ENCODE peak calls at places on chromosomes 13 and 19, in four cellular contexts. W is GM12878, D is K562, Z is HepG2. S is an unnamed sample.

GRCh38 chr19:41373993-41374392 is 2.3 kb upstream of the TMEM91 start:
- DNase-seq in Z (no peak), D (no peak), W (no peak), S (no peak)

GRCh38 chr13:66501187-66501586 is 728.9 kb downstream of the PCDH9 start:
- DNase-seq in W (no peak), Z (no peak), D (no peak), S (no peak)

GRCh38 chr19:33317522-33317921 is 15.2 kb upstream of the CEBPA start:
- DNase-seq in D (no peak), W (no peak), Z (no peak), S (no peak)

GRCh38 chr19:37334179-37335071 is 36.5 kb upstream of the ZNF527 start:
- DNase-seq in D (peak), Z (no peak), W (peak), S (no peak)

GRCh38 chr19:48330012-48330681 is 4.8 kb downstream of the EMP3 start:
- DNase-seq in W (peak), D (peak), Z (no peak), S (no peak)

GRCh38 chr19:45477713-45478453 is 10.1 kb downstream of the FOSB start:
- DNase-seq in D (peak), W (no peak), Z (no peak), S (no peak)

GRCh38 chr13:43383488-43384165 is 360.2 kb downstream of the DNAJC15 start:
- DNase-seq in W (no peak), D (no peak), Z (no peak), S (no peak)

GRCh38 chr19:30146346-30146745 is 204.3 kb downstream of the URI1 start:
- DNase-seq in Z (no peak), W (no peak), D (no peak), S (no peak)

GRCh38 chr19:47253467-47253881 is 2.9 kb upstream of the CCDC9 start:
- DNase-seq in Z (peak), W (no peak), D (no peak), S (peak)

GRCh38 chr19:324716-325115 is 19.9 kb downstream of the MIER2 start:
- DNase-seq in D (no peak), W (no peak), Z (no peak), S (no peak)

GRCh38 chr19:7658219-7658686 is 10.6 kb upstream of the RETN start:
- DNase-seq in Z (no peak), W (peak), D (no peak), S (no peak)

GRCh38 chr19:52638601-52639000 is 446 bp upstream of the ZNF83 start:
- DNase-seq in D (peak), Z (no peak), W (no peak), S (no peak)

GRCh38 chr13:110529522-110530311 is 31.8 kb downstream of the RAB20 start:
- DNase-seq in W (no peak), Z (no peak), D (no peak), S (no peak)

GRCh38 chr19:40662925-40663711 is 27.3 kb downstream of the NUMBL start:
- DNase-seq in Z (peak), D (peak), W (peak), S (peak)

GRCh38 chr13:95319551-95320274 is 18.5 kb upstream of the ABCC4 start:
- DNase-seq in Z (no peak), D (no peak), W (no peak), S (no peak)

GRCh38 chr13:25046274-25046984 is 49.5 kb upstream of the PABPC3 start:
- DNase-seq in D (no peak), Z (no peak), W (no peak), S (no peak)

GRCh38 chr13:34627905-34628682 is 314.0 kb upstream of the NBEA start:
- DNase-seq in Z (no peak), D (no peak), W (no peak), S (no peak)

GRCh38 chr19:49157445-49158224 is at the start of gene TRPM4:
- DNase-seq in D (peak), W (no peak), Z (peak), S (peak)

GRCh38 chr19:33473644-33474305 is 47.8 kb downstream of the PEPD start:
- DNase-seq in Z (no peak), W (no peak), D (no peak), S (no peak)

GRCh38 chr13:29946093-29946492 is 95.7 kb upstream of the UBL3 start:
- DNase-seq in D (no peak), Z (no peak), W (no peak), S (no peak)

GRCh38 chr13:32941368-32941767 is 74.9 kb upstream of the KL start:
- DNase-seq in Z (no peak), W (no peak), D (no peak), S (no peak)

GRCh38 chr19:46635920-46636761 is at the start of gene GNG8:
- DNase-seq in Z (no peak), W (no peak), D (peak), S (no peak)

GRCh38 chr13:111005808-111006494 is 91.1 kb upstream of the ANKRD10 start:
- DNase-seq in Z (no peak), D (no peak), W (no peak), S (no peak)

GRCh38 chr19:34847393-34847792 is 74.4 kb upstream of the ZNF599 start:
- DNase-seq in D (no peak), Z (no peak), W (no peak), S (no peak)

GRCh38 chr13:90122531-90122930 is 1225.0 kb upstream of the MIR17HG start:
- DNase-seq in W (no peak), Z (no peak), D (no peak), S (no peak)

GRCh38 chr19:52789440-52789839 is 2.8 kb upstream of the ZNF600 start:
- DNase-seq in D (no peak), Z (no peak), W (no peak), S (no peak)

GRCh38 chr19:18785179-18786124 is 5.7 kb downstream of the COMP start:
- DNase-seq in W (no peak), Z (peak), D (peak), S (peak)

GRCh38 chr19:11179716-11180297 is 17.5 kb downstream of the KANK2 start:
- DNase-seq in W (peak), D (no peak), Z (no peak), S (no peak)

GRCh38 chr13:59745395-59745788 is 418.3 kb downstream of the DIAPH3 start:
- DNase-seq in W (no peak), D (no peak), Z (peak), S (no peak)

GRCh38 chr13:19587635-19588300 is 26.4 kb upstream of the TPTE2 start:
- DNase-seq in W (no peak), D (no peak), Z (peak), S (peak)

GRCh38 chr19:3578390-3578789 is 5.6 kb downstream of the HMG20B start:
- DNase-seq in W (no peak), Z (no peak), D (no peak), S (no peak)

GRCh38 chr13:45575830-45576180 is 39.7 kb downstream of the ERICH6B start:
- DNase-seq in W (no peak), Z (no peak), D (no peak), S (no peak)

GRCh38 chr19:10353793-10354391 is 14.5 kb upstream of the ICAM3 start:
- DNase-seq in D (peak), W (no peak), Z (no peak), S (peak)

GRCh38 chr13:51818771-51819511 is 15.0 kb upstream of the DHRS12 start:
- DNase-seq in Z (no peak), W (no peak), D (no peak), S (no peak)

GRCh38 chr19:48928164-48929005 is 5.1 kb upstream of the DHDH start:
- DNase-seq in Z (no peak), D (no peak), W (no peak), S (no peak)

GRCh38 chr13:24184265-24184841 is 23.8 kb downstream of the SPATA13 start:
- DNase-seq in D (no peak), Z (peak), W (no peak), S (no peak)

GRCh38 chr19:50516859-50517703 is 3.4 kb upstream of the ASPDH start:
- DNase-seq in Z (no peak), D (no peak), W (no peak), S (peak)

GRCh38 chr19:18789883-18790565 is 1.1 kb downstream of the COMP start:
- DNase-seq in Z (no peak), D (peak), W (no peak), S (no peak)

GRCh38 chr13:52048516-52048915 is 24.0 kb downstream of the UTP14C start:
- DNase-seq in D (no peak), W (no peak), Z (no peak), S (no peak)

GRCh38 chr19:39074205-39074692 is 9.9 kb upstream of the ACP7 start:
- DNase-seq in Z (no peak), W (no peak), D (no peak), S (no peak)

GRCh38 chr13:99260216-99260615 is 2.0 kb upstream of the GPR18 start:
- DNase-seq in D (no peak), Z (no peak), W (no peak), S (no peak)

GRCh38 chr13:99256709-99257108 is 1.5 kb downstream of the GPR18 start:
- DNase-seq in W (no peak), Z (no peak), D (no peak), S (no peak)

GRCh38 chr13:99257291-99257690 is 888 bp downstream of the GPR18 start:
- DNase-seq in Z (no peak), W (no peak), D (no peak), S (no peak)

GRCh38 chr13:99258946-99259345 is 767 bp upstream of the GPR18 start:
- DNase-seq in Z (no peak), W (no peak), D (no peak), S (no peak)

GRCh38 chr13:99258210-99258860 is at the start of gene GPR18:
- DNase-seq in W (peak), Z (no peak), D (no peak), S (no peak)
- TF ChIP-seq CHD4 in W (no peak), Z (no peak), D (no peak), S (no peak)

GRCh38 chr19:43797556-43797955 is 4.7 kb downstream of the LYPD5 start:
- DNase-seq in Z (no peak), W (no peak), D (no peak), S (no peak)

GRCh38 chr19:43797118-43797517 is 5.1 kb downstream of the LYPD5 start:
- DNase-seq in W (no peak), D (no peak), Z (no peak), S (no peak)

GRCh38 chr19:43798026-43798545 is 4.2 kb downstream of the LYPD5 start:
- DNase-seq in Z (no peak), D (no peak), W (no peak), S (no peak)

GRCh38 chr19:43799502-43800142 is 2.6 kb downstream of the LYPD5 start:
- DNase-seq in Z (no peak), D (no peak), W (no peak), S (no peak)

GRCh38 chr19:43798546-43799409 is 3.5 kb downstream of the LYPD5 start:
- DNase-seq in D (peak), W (no peak), Z (no peak), S (peak)
- TF ChIP-seq CHD4 in D (no peak), W (no peak), Z (no peak), S (no peak)

DNA sequence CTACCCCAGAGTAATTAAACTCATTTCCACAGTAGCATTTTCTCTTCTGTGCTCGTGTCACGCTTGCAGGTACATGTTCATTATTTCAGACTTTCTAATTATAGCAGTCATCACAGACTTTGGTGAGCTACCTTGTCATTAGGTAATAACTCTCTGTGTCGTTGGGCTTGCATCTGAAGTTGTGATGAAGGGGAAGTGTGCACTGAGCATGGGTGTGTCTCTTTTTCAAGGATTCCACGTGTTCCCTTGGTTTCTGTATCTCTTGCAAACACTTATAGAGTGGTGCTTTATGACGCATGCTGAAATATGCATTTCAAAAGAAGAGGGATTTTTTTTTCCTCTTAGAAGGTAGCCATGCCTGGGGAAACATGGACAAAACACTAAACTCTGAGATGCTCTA is 69.2 kb downstream of the MTUS2 start:
- DNase-seq in D (no peak), Z (no peak), W (no peak), S (no peak)
- TF ChIP-seq CHD4 in D (no peak), Z (no peak), W (no peak), S (no peak)

GRCh38 chr13:114286808-114287207 is 5.4 kb downstream of the UPF3A start:
- DNase-seq in Z (no peak), W (no peak), D (no peak), S (no peak)
- TF ChIP-seq CHD4 in Z (no peak), W (no peak), D (no peak), S (no peak)

GRCh38 chr13:40231311-40231710 is 435.1 kb downstream of the FOXO1 start:
- DNase-seq in Z (no peak), D (no peak), W (no peak), S (no peak)
- TF ChIP-seq CHD4 in Z (no peak), D (no peak), W (no peak), S (no peak)